ENCODE peak calls at places on chromosomes 6 and 20, in four cellular contexts. P is B cell; H is activated T-helper 1 cell treated with anti-CD3 and anti-CD28 coated beads, Interleukin-2, amount 50 U/mL, for 16 hours; N is psoas muscle. I is an unnamed sample.

GRCh38 chr6:6592836-6593235 is 4.3 kb downstream of the LY86 start:
- DNase-seq in N (no peak), H (no peak), P (no peak), I (no peak)

GRCh38 chr6:138182939-138183791 is 21.4 kb downstream of the ARFGEF3 start:
- DNase-seq in H (no peak), N (no peak), P (no peak), I (no peak)

GRCh38 chr6:133108377-133108776 is 132.8 kb upstream of the EYA4 start:
- DNase-seq in P (no peak), H (no peak), N (no peak), I (no peak)

GRCh38 chr6:43627008-43627825 is 1.8 kb downstream of the GTPBP2 start:
- DNase-seq in P (no peak), H (no peak), N (peak), I (peak)

GRCh38 chr20:8981482-8981881 is 87.4 kb upstream of the PLCB4 start:
- DNase-seq in N (no peak), P (no peak), H (no peak), I (no peak)

GRCh38 chr20:36318166-36318565 is 12.0 kb downstream of the DLGAP4 start:
- DNase-seq in P (no peak), N (peak), H (no peak), I (no peak)

GRCh38 chr20:805713-806112 is 27.8 kb upstream of the FAM110A start:
- DNase-seq in P (no peak), N (no peak), H (no peak), I (peak)

GRCh38 chr20:47440857-47441773 is 60.6 kb upstream of the NCOA3 start:
- DNase-seq in P (no peak), N (no peak), H (no peak), I (peak)

GRCh38 chr6:43999628-44000027 is 127.6 kb downstream of the MRPL14 start:
- DNase-seq in N (peak), H (no peak), P (no peak), I (no peak)

GRCh38 chr20:32845786-32846185 is 12.9 kb upstream of the EFCAB8 start:
- DNase-seq in H (no peak), N (no peak), P (no peak), I (no peak)

GRCh38 chr6:41527721-41528408 is 18.3 kb upstream of the FOXP4 start:
- DNase-seq in P (no peak), N (no peak), H (no peak), I (no peak)

GRCh38 chr6:15615837-15616236 is 47.0 kb downstream of the DTNBP1 start:
- DNase-seq in N (no peak), P (no peak), H (no peak), I (no peak)

GRCh38 chr6:53428886-53429285 is 80.1 kb upstream of the ELOVL5 start:
- DNase-seq in H (no peak), P (no peak), N (no peak), I (no peak)

GRCh38 chr6:118284736-118285360 is 263.2 kb upstream of the PLN start:
- DNase-seq in N (no peak), H (no peak), P (no peak), I (no peak)

GRCh38 chr6:106128981-106129761 is 43.0 kb downstream of the PRDM1 start:
- DNase-seq in N (no peak), H (no peak), P (no peak), I (peak)

GRCh38 chr20:62913043-62913630 is 13.2 kb downstream of the DIDO1 start:
- DNase-seq in P (no peak), H (no peak), N (no peak), I (no peak)

GRCh38 chr20:4776079-4776630 is 54.4 kb downstream of the PRND start:
- DNase-seq in P (no peak), H (no peak), N (no peak), I (no peak)

GRCh38 chr6:106469882-106470281 is 109.4 kb downstream of the CRYBG1 start:
- DNase-seq in P (no peak), H (no peak), N (no peak), I (no peak)

GRCh38 chr6:12873706-12874105 is 157.1 kb downstream of the PHACTR1 start:
- DNase-seq in P (no peak), N (no peak), H (no peak), I (no peak)

GRCh38 chr6:158660331-158660730 is 10.5 kb downstream of the SYTL3 start:
- DNase-seq in P (peak), N (no peak), H (no peak), I (no peak)

GRCh38 chr6:28814032-28814976 is 109.5 kb downstream of the TRIM27 start:
- DNase-seq in N (no peak), H (no peak), P (no peak), I (no peak)